ENCODE peak calls at places on chromosomes 5 and 9, in six cellular contexts. R is WERI-Rb-1; U is SJSA1; O is naive thymus-derived CD4-positive, alpha-beta T cell; T is neuronal stem cell; C is GM23248. S is an unnamed sample.

GRCh38 chr5:7728076-7728475 is 122.9 kb downstream of the CFAP90 start:
- DNase-seq in R (no peak), O (no peak), T (no peak), U (no peak), C (no peak), S (no peak)

GRCh38 chr9:32550046-32550608 is 2.0 kb upstream of the SMIM27 start:
- DNase-seq in T (peak; percentile 12), O (no peak), R (no peak), C (peak; percentile 66), U (peak; percentile 4), S (no peak)

GRCh38 chr5:153084476-153084875 is 406.0 kb upstream of the GRIA1 start:
- DNase-seq in O (no peak), U (no peak), C (no peak), R (no peak), T (no peak), S (no peak)

GRCh38 chr5:138568061-138568824 is 7.0 kb downstream of the HSPA9 start:
- DNase-seq in U (peak; percentile 82), T (no peak), O (no peak), R (no peak), C (peak; percentile 27), S (no peak)

GRCh38 chr5:6505415-6505763 is 56.7 kb downstream of the UBE2QL1 start:
- DNase-seq in O (no peak), R (no peak), C (no peak), U (no peak), T (no peak), S (no peak)

GRCh38 chr9:26502311-26502710 is 390.3 kb downstream of the CAAP1 start:
- DNase-seq in U (no peak), R (no peak), T (no peak), O (no peak), C (no peak), S (no peak)

GRCh38 chr9:70439991-70440706 is 25.7 kb upstream of the KLF9 start:
- DNase-seq in O (no peak), C (peak; percentile 31), U (no peak), T (no peak), R (no peak), S (no peak)

GRCh38 chr5:91207248-91207647 is 175.9 kb downstream of the ARRDC3 start:
- DNase-seq in U (no peak), R (no peak), T (no peak), C (peak; percentile 50), O (no peak), S (no peak)

GRCh38 chr9:130343445-130343918 is 77.9 kb downstream of the HMCN2 start:
- DNase-seq in O (no peak), U (no peak), C (peak; percentile 21), T (peak; percentile 60), R (peak; percentile 65), S (no peak)

GRCh38 chr5:107564896-107565295 is 105.8 kb downstream of the EFNA5 start:
- DNase-seq in O (no peak), U (peak; percentile 53), C (no peak), T (no peak), R (no peak), S (no peak)

GRCh38 chr5:28967848-28968247 is 1929.5 kb upstream of the CDH9 start:
- DNase-seq in C (no peak), O (no peak), T (no peak), R (no peak), U (no peak), S (no peak)

GRCh38 chr9:6433405-6433804 is 20.4 kb downstream of the UHRF2 start:
- DNase-seq in T (no peak), O (no peak), R (no peak), U (no peak), C (peak; percentile 72), S (no peak)

GRCh38 chr5:78600656-78601452 is 47.7 kb downstream of the LHFPL2 start:
- DNase-seq in C (peak; percentile 86), O (no peak), T (no peak), U (no peak), R (no peak), S (no peak)

GRCh38 chr9:89022902-89023301 is 31.6 kb downstream of the S1PR3 start:
- DNase-seq in T (no peak), R (no peak), U (peak; percentile 64), C (peak; percentile 83), O (no peak), S (peak; percentile 54)

GRCh38 chr9:33676746-33677505 is 118.4 kb upstream of the PRSS3 start:
- DNase-seq in C (peak; percentile 59), R (peak; percentile 48), O (peak; percentile 7), T (peak; percentile 45), U (peak; percentile 4), S (no peak)

GRCh38 chr9:88733651-88734470 is 198.9 kb downstream of the NXNL2 start:
- DNase-seq in C (peak; percentile 82), T (no peak), U (no peak), R (no peak), O (no peak), S (no peak)

GRCh38 chr5:30693326-30693725 is 500.2 kb upstream of the CDH6 start:
- DNase-seq in C (no peak), U (no peak), T (no peak), R (no peak), O (no peak), S (no peak)

GRCh38 chr5:35863159-35863558 is 6.5 kb downstream of the IL7R start:
- DNase-seq in T (no peak), O (no peak), U (no peak), C (no peak), R (no peak), S (no peak)

GRCh38 chr9:14322211-14323082 is 8.5 kb upstream of the NFIB start:
- DNase-seq in C (peak; percentile 97), U (peak; percentile 84), T (peak; percentile 88), R (peak; percentile 92), O (peak; percentile 29), S (peak; percentile 91)

GRCh38 chr9:93185261-93186150 is 1.6 kb downstream of the WNK2 start:
- DNase-seq in C (no peak), R (no peak), U (no peak), T (no peak), O (no peak), S (no peak)

GRCh38 chr5:133995341-133995740 is 9.4 kb downstream of the VDAC1 start:
- DNase-seq in U (no peak), C (peak; percentile 43), R (no peak), O (no peak), T (no peak), S (no peak)
- H3K27ac ChIP-seq in U (no peak overlapping the region), C (no peak overlapping the region), R (peak overlapping the region; percentile 37), O (no peak overlapping the region), T (no peak overlapping the region), S (peak overlapping the region; percentile 5)

GRCh38 chr5:14673443-14673842 is 8.9 kb downstream of the OTULIN start:
- DNase-seq in U (no peak), R (no peak), C (no peak), T (no peak), O (no peak), S (no peak)

GRCh38 chr5:14675309-14675708 is 10.8 kb downstream of the OTULIN start:
- DNase-seq in R (no peak), U (no peak), T (no peak), C (no peak), O (no peak), S (no peak)

GRCh38 chr5:14675865-14676300 is 11.4 kb downstream of the OTULIN start:
- DNase-seq in R (no peak), U (no peak), T (no peak), C (no peak), O (no peak), S (no peak)

GRCh38 chr5:14678773-14679334 is 14.3 kb downstream of the OTULIN start:
- DNase-seq in C (no peak), O (no peak), U (no peak), T (no peak), R (no peak), S (no peak)

GRCh38 chr5:14676320-14676719 is 11.8 kb downstream of the OTULIN start:
- DNase-seq in T (no peak), O (no peak), C (peak; percentile 52), U (no peak), R (no peak), S (no peak)
- H3K4me3 ChIP-seq in T (no peak overlapping the region), O (peak overlapping the region; percentile 12), C (no peak overlapping the region), U (no peak overlapping the region), R (no peak overlapping the region), S (no peak overlapping the region)

GRCh38 chr5:150130493-150130922 is 25.1 kb downstream of the PDGFRB start:
- DNase-seq in C (no peak), O (no peak), R (no peak), U (no peak), T (no peak), S (no peak)

GRCh38 chr5:150131461-150131860 is 24.2 kb downstream of the PDGFRB start:
- DNase-seq in O (no peak), C (peak; percentile 58), R (no peak), T (no peak), U (no peak), S (no peak)

GRCh38 chr5:150129813-150130492 is 25.7 kb downstream of the PDGFRB start:
- DNase-seq in C (peak; percentile 84), U (peak; percentile 77), T (peak; percentile 62), R (peak; percentile 79), O (peak; percentile 11), S (peak; percentile 77)

GRCh38 chr5:150126921-150127265 is 28.8 kb downstream of the PDGFRB start:
- DNase-seq in C (no peak), T (no peak), O (no peak), U (no peak), R (no peak), S (no peak)

DNA sequence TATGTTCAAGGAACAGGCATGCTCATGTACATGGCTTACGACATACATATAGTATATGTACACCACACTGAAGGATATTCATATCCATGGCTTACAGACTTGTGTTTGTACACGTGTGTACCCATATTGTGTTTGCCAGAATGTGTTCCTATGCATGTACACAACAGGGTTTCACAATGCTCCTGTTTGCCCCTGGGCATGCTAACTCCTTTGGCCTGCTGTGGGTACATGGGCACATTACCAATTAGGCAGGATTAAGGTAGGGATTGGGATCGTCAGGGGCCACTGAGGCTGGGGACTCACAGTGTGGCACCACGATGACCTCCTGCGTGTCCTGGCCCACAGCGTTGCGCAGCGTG is 26.2 kb downstream of the PDGFRB start:
- DNase-seq in T (no peak), U (no peak), C (no peak), O (no peak), R (no peak), S (no peak)
- H3K27ac ChIP-seq in T (no peak overlapping the region), U (no peak overlapping the region), C (no peak overlapping the region), O (no peak overlapping the region), R (no peak overlapping the region), S (no peak overlapping the region)

DNA sequence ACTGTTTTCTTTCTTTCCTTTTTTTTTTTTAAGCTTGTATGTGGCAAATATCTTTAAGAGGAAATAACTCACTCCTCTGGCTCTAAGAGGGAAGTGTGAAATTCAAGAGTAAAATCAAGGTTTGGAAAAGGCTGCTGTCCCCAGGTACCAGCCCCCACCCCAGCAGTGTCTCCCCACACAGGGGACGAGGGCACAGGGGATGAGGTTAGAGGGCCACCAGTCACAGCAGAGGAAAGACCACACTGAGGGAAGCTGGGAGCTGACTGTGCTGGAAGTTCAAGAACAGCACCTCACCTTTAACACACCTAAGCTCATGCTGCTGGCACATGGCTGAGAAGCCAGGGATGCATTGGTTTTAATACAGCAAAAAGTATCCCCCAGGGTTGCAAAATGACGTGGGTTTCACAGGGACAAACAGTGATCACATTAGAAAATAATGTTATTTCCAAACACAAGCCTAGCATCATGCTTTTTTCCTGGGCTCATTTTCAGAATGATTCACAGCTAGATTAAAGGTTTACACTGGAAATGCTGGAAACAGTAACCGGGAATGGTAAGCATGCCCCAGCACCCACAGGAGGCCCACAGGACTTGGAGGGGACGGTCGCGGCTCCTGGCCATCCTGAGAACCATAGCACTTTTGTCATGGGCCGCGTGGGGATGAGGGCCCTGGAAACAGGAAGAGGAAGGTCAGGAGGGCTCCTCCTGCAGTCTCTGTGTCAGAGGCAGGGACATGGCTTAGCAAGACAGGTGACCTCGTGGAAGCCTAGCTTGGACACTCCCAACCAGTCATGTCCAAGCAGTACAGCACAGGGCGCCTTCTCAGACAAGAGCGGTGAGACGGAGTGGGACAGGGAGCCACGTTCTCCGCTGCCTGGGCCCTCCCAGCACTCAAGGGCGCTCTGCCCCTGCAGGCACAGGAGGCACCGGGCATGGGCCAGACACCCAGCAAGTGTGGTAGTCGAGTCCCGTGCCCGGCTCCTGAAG is 6.9 kb downstream of the LPCAT1 start:
- DNase-seq in C (peak; percentile 90), R (peak; percentile 10), O (no peak), T (no peak), U (no peak), S (peak; percentile 32)
- H3K4me3 ChIP-seq in C (no peak overlapping the region), R (no peak overlapping the region), O (no peak overlapping the region), T (no peak overlapping the region), U (no peak overlapping the region), S (no peak overlapping the region)